ENCODE peak calls at places on chromosomes 3 and 15, in nine cellular contexts. U, N, D, F, A, S, Z, C and R are unnamed samples.

GRCh38 chr15:83914906-83915305 is 261.0 kb downstream of the ADAMTSL3 start:
- DNase-seq in Z (no peak), U (no peak), C (no peak), F (no peak), S (no peak), D (no peak), N (no peak), A (no peak), R (no peak)

GRCh38 chr15:68410466-68411200 is 21.3 kb downstream of the ITGA11 start:
- DNase-seq in F (no peak), D (no peak), S (peak), N (no peak), A (no peak), C (no peak), Z (no peak), U (no peak), R (no peak)

GRCh38 chr3:59709702-59710555 is 660.1 kb upstream of the CFAP20DC start:
- DNase-seq in A (no peak), U (no peak), N (no peak), C (peak), Z (no peak), D (no peak), S (peak), F (no peak), R (no peak)

GRCh38 chr15:70670680-70671079 is 92.7 kb downstream of the UACA start:
- DNase-seq in N (peak), A (no peak), C (no peak), S (no peak), F (no peak), D (peak), Z (no peak), U (no peak), R (no peak)

GRCh38 chr15:58748787-58749531 is 548 bp downstream of the ADAM10 start:
- DNase-seq in C (peak), F (peak), N (peak), D (peak), S (peak), A (peak), U (peak), Z (peak), R (peak)

GRCh38 chr15:57227181-57227580 is 149.1 kb upstream of the CGNL1 start:
- DNase-seq in F (no peak), S (no peak), N (no peak), C (no peak), U (no peak), D (no peak), Z (no peak), A (no peak), R (no peak)

GRCh38 chr3:42051384-42052131 is 39.6 kb upstream of the TRAK1 start:
- DNase-seq in N (no peak), U (no peak), A (no peak), S (no peak), F (no peak), D (peak), C (no peak), Z (no peak), R (no peak)

GRCh38 chr3:13878711-13879101 is 1.2 kb downstream of the WNT7A start:
- DNase-seq in F (no peak), U (no peak), Z (no peak), A (no peak), N (peak), S (no peak), D (no peak), C (no peak), R (peak)

GRCh38 chr3:42745291-42745745 is 27.7 kb downstream of the CCDC13 start:
- DNase-seq in A (no peak), C (no peak), Z (no peak), S (no peak), N (no peak), F (no peak), D (no peak), U (no peak), R (no peak)

GRCh38 chr15:39447431-39447830 is 133.4 kb upstream of the THBS1 start:
- DNase-seq in Z (no peak), C (no peak), F (no peak), N (no peak), S (no peak), A (no peak), D (no peak), U (no peak), R (peak)